ENCODE peak calls at places on chromosomes 7 and 10, in eight cellular contexts. B is neural progenitor cell, Q is tibial artery, R is AG04450, N is psoas muscle, Y is right lobe of liver, I is OCI-LY7, T is heart left ventricle. D is an unnamed sample.

GRCh38 chr10:114412907-114413386 is 8.6 kb upstream of the AFAP1L2 start:
- DNase-seq in B (no peak), Q (no peak), R (no peak), N (peak), Y (no peak), I (no peak), T (peak), D (peak)

GRCh38 chr10:52004342-52004949 is 305.1 kb upstream of the CSTF2T start:
- DNase-seq in B (peak), Q (no peak), R (peak), N (no peak), Y (no peak), I (peak), T (no peak), D (no peak)

GRCh38 chr10:28661035-28661434 is 16.3 kb upstream of the BAMBI start:
- DNase-seq in B (no peak), Q (peak), R (peak), N (peak), Y (no peak), I (no peak), T (no peak), D (no peak)

GRCh38 chr10:4883079-4883739 is 57.2 kb downstream of the AKR1E2 start:
- DNase-seq in B (no peak), Q (no peak), R (peak), N (no peak), Y (no peak), I (no peak), T (no peak), D (peak)

GRCh38 chr10:93711891-93712290 is 9.5 kb upstream of the FRA10AC1 start:
- DNase-seq in B (no peak), Q (no peak), R (no peak), N (no peak), Y (no peak), I (no peak), T (no peak), D (no peak)

GRCh38 chr7:11747715-11748485 is 84.1 kb downstream of the THSD7A start:
- DNase-seq in B (no peak), Q (no peak), R (no peak), N (no peak), Y (no peak), I (no peak), T (no peak), D (no peak)

GRCh38 chr10:24952701-24953349 is 419 bp upstream of the PRTFDC1 start:
- DNase-seq in B (peak), Q (peak), R (no peak), N (peak), Y (peak), I (no peak), T (peak), D (peak)

GRCh38 chr7:28020302-28020940 is 160.2 kb downstream of the JAZF1 start:
- DNase-seq in B (peak), Q (peak), R (peak), N (peak), Y (peak), I (peak), T (peak), D (peak)

GRCh38 chr7:50317697-50318640 is 13.5 kb downstream of the IKZF1 start:
- DNase-seq in B (no peak), Q (no peak), R (no peak), N (no peak), Y (no peak), I (no peak), T (no peak), D (no peak)

GRCh38 chr7:41942468-41943097 is 239.7 kb upstream of the INHBA start:
- DNase-seq in B (peak), Q (no peak), R (peak), N (no peak), Y (peak), I (no peak), T (no peak), D (peak)
- H3K4me3 ChIP-seq in B (peak), Q (peak), R (peak), N (no peak), Y (peak), I (no peak), T (peak), D (no peak)

GRCh38 chr10:490891-491571 is 198.4 kb downstream of the DIP2C start:
- DNase-seq in B (no peak), Q (peak), R (no peak), N (peak), Y (no peak), I (no peak), T (peak), D (no peak)

GRCh38 chr10:488933-489215 is 200.6 kb downstream of the DIP2C start:
- DNase-seq in B (no peak), Q (no peak), R (no peak), N (no peak), Y (no peak), I (no peak), T (no peak), D (no peak)

GRCh38 chr10:490256-490655 is 199.2 kb downstream of the DIP2C start:
- DNase-seq in B (no peak), Q (peak), R (no peak), N (peak), Y (no peak), I (no peak), T (peak), D (no peak)

GRCh38 chr10:488081-488932 is 201.2 kb downstream of the DIP2C start:
- DNase-seq in B (no peak), Q (no peak), R (no peak), N (no peak), Y (no peak), I (no peak), T (no peak), D (peak)

GRCh38 chr10:489335-489734 is 200.1 kb downstream of the DIP2C start:
- DNase-seq in B (no peak), Q (no peak), R (no peak), N (peak), Y (no peak), I (no peak), T (no peak), D (no peak)
- H3K27ac ChIP-seq in B (no peak), Q (no peak), R (no peak), N (peak), Y (no peak), I (no peak), T (no peak), D (no peak)

DNA sequence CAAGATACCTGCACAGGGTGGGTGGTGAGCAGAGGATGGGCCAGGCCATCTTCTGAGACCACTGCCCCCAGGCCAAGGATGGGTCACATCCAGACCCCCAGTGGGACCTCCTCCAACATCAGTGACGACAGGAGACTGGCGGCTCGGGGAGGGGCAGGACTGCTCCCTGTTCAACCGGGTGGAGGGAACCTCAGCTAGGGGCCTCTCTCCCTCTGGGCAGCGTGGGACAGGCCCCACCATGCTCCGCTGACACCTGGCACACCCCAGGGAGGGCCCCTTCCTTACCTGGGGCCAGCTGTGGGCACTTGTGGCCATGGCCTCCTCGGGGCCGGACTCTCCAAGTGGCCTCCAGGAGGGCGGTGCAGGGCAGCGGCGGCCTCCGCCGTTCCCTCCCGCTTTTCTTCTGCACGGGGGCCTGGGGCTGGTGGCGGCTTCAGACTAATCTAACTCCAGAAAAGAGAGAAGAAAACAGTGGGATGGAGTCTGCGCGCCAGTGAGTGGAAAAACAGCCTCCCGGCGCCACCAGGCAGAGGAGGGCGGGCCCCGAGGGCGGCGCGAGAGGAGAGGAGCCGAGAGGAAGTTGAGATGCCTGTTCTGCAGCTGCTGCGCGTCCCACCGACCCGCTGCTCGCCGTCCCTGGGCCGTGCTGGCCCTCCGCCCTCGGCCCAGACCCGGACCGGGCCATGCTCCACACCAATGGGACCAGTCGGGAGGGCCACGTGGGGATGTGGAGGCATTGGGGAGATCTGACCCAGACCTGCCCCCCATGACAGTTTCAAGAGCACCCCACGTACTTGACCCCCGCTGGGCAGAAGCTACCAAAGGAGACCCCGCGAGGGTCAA is at the start of gene CALHM2:
- DNase-seq in B (peak), Q (peak), R (no peak), N (peak), Y (no peak), I (no peak), T (peak), D (peak)
- TF ChIP-seq CTCF in B (no peak), Q (no peak), R (no peak), N (no peak), Y (no peak), I (no peak), T (no peak), D (no peak)

DNA sequence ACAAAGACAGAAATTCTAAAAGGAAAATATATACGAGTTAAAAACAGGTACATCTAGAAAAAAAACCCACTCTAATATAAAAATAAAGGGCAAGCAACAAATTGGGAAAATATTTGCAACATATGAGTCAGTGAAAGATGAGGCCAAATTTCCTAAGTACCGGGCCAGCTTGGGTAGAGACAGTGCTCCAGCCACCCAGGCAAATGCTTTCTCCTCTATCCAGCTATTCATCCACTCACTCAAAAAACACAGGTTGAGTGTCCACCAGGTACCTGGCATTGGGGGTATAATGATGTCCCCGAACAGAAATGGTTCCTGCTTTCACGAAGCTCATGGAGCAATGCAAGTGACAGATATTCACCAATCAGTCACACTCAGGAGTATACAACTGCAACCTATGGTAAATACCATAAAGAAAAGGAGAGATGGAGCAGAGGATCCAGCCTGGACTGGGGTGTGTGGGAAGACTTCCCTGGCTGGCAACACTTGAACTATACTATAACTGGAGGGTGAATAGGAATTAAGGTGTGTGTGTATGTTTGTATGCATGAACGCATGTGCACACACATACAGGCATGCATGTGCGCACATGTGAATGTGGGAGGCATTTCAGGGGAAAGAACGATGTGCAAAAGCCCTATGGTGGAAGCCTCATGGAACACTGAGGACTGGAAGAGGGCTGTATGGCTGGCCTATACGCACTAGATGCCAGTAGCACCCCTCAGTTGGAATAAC is 2.3 kb downstream of the ARHGAP22 start:
- DNase-seq in B (no peak), Q (no peak), R (no peak), N (no peak), Y (no peak), I (no peak), T (no peak), D (no peak)
- H3K4me3 ChIP-seq in B (no peak), Q (no peak), R (peak), N (no peak), Y (no peak), I (no peak), T (no peak), D (no peak)

DNA sequence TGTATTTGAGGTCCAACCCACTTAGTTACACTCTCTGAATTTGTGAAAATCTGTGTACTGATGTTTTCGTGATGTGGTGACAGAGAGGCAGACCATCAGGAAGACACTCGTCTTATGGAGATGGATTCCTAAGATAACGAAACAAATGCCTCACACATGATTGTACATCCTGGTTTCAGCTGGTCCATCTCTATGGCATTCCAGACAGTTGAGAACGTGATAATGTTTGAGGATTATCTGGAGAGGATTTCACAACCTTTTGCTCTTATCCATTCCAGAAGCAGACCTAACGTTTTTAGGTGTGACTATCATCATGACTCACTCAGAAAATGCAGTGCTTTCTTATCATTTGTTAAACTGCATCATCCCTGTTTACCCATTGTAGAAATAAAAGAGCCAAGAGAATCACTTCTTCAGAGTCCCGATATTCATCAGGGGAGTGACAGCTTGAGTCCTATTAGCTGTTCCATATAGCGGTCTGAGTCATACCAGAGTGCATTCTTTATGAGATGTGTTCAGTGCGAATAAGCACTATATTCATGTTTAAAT is 74.5 kb downstream of the BMPER start:
- DNase-seq in B (no peak), Q (no peak), R (peak), N (no peak), Y (no peak), I (no peak), T (no peak), D (no peak)
- H3K27ac ChIP-seq in B (no peak), Q (no peak), R (peak), N (no peak), Y (no peak), I (no peak), T (no peak), D (no peak)

DNA sequence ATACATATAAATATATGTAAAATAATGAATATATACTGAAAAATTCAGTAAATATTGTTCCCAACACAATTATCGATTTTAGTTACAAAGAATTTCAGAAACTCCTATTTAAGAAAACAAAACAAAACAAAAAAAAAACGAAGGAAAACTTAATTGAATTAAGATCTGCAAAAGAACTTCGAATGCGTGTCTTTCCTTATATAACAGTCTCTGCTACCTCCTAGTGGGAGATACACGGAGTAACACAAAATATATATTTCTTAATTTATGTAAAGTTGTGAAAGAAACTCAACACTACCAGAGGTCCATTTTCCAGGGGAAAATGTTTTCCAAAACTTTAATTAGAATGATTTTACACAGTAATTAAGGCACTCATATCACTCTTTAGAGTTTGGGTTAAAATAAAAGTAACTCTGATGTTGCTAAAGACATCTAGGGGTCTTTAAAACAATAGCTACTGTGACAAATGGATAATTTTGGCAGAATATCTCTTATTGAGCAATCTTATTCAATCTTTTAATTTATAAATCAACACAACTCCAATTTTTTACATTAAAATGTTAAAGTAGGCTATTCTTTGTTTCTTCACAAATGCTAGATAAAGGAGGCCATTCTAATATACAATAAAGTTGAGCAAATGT is 41.6 kb downstream of the NEBL start:
- DNase-seq in B (peak), Q (no peak), R (peak), N (no peak), Y (no peak), I (peak), T (no peak), D (no peak)
- TF ChIP-seq CTCF in B (peak), Q (peak), R (peak), N (peak), Y (no peak), I (peak), T (peak), D (no peak)

DNA sequence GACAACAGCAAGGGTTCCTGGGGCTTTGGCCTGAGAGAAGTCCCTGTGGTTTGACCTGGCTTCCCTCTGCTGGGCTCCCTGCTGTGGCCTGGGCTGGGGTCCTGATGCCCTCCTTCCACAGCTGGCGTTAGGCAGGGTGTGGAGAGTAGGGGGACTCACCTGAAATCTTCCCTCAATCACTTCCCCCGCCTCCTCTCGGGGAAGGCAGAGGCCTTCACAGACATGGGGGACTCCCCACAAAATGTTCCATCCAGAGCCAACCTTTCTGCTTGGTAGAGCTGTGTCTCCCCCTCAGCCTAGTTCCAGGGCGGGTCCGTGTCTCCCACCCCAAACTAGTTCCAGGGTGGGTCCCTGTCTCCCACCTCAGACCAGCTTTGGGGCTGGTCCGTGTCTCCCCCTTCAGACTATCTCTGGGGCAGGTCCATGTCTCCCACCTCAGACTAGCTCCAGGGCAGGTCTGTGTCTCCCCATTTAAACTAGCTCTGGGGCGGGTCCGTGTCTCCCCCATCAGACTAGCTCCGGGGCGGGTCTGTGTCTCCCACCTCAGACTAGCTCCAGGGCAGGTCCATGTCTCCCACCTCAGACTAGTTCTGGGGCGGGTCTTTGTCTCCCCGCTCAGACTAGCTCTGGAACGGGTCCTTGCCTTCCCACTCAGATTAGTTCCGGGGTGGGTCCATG is 2.2 kb downstream of the PVRIG start:
- DNase-seq in B (no peak), Q (no peak), R (no peak), N (no peak), Y (no peak), I (peak), T (no peak), D (no peak)
- H3K4me3 ChIP-seq in B (no peak), Q (no peak), R (no peak), N (no peak), Y (no peak), I (peak), T (no peak), D (no peak)

DNA sequence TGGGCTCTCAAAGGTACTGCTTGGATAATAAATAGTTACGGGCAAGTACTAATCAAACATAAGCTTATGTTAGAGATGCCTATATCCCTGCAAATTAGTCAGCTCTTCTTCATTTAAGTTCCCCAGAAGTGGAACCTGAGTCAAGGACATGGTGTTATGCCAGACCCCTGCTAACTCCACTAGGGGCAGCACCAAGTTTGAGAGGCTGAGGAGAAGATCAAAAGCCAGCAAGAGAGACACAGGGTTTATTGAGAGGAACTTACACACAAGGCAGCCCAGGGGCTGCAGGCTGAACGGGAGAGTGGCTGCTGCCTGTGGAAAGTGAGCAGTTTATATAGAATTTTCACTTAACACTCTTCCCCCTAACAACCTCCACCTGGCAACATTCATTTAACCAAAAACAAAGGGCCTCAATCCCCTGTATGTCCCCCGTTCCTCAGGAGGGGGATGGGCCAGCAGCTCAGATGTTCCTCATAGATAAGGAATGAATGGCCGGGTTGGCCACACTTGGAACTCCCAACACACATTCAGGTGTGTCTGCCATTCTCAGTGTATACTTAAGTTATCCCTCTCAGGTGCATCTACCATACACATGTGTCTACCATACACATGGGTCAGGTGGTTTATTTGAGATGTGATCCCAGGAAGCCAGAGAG is 62.6 kb upstream of the GHITM start:
- DNase-seq in B (peak), Q (no peak), R (peak), N (no peak), Y (no peak), I (peak), T (no peak), D (no peak)
- H3K27ac ChIP-seq in B (no peak), Q (no peak), R (peak), N (peak), Y (no peak), I (no peak), T (peak), D (peak)

D was measured in thyroid gland.